ENCODE peak calls at places on chromosomes 6 and 20, in eight cellular contexts. One of them, this sample, is unnamed.

GRCh38 chr20:39399463-39399862 is 437.3 kb downstream of the DHX35 start:
- DNase-seq in ovary: no peak
- DNase-seq in gastrocnemius medialis: no peak
- DNase-seq in fibroblast of the conjunctiva: no peak
- DNase-seq in lung microvascular endothelial cell: no peak
- DNase-seq in smooth muscle cell of the brain vasculature: no peak
- DNase-seq in caudate nucleus: no peak
- DNase-seq in NCI-H226: no peak
- DNase-seq in this sample: no peak

GRCh38 chr6:107304421-107305025 is 154.8 kb downstream of the PDSS2 start:
- DNase-seq in ovary: no peak
- DNase-seq in caudate nucleus: no peak
- DNase-seq in smooth muscle cell of the brain vasculature: no peak
- DNase-seq in fibroblast of the conjunctiva: no peak
- DNase-seq in gastrocnemius medialis: no peak
- DNase-seq in lung microvascular endothelial cell: no peak
- DNase-seq in NCI-H226: peak; percentile 77
- DNase-seq in this sample: no peak

GRCh38 chr6:139369568-139370046 is 4.8 kb downstream of the CITED2 start:
- DNase-seq in caudate nucleus: no peak
- DNase-seq in ovary: no peak
- DNase-seq in NCI-H226: no peak
- DNase-seq in lung microvascular endothelial cell: peak; percentile 75
- DNase-seq in gastrocnemius medialis: no peak
- DNase-seq in fibroblast of the conjunctiva: peak; percentile 63
- DNase-seq in smooth muscle cell of the brain vasculature: peak; percentile 36
- DNase-seq in this sample: no peak

GRCh38 chr6:16681260-16681873 is 79.9 kb downstream of the ATXN1 start:
- DNase-seq in fibroblast of the conjunctiva: peak; percentile 86
- DNase-seq in caudate nucleus: no peak
- DNase-seq in ovary: no peak
- DNase-seq in gastrocnemius medialis: peak; percentile 84
- DNase-seq in NCI-H226: peak; percentile 87
- DNase-seq in lung microvascular endothelial cell: no peak
- DNase-seq in smooth muscle cell of the brain vasculature: no peak
- DNase-seq in this sample: no peak

GRCh38 chr6:160156842-160157241 is 35.2 kb downstream of the SLC22A1 start:
- DNase-seq in gastrocnemius medialis: no peak
- DNase-seq in NCI-H226: no peak
- DNase-seq in lung microvascular endothelial cell: no peak
- DNase-seq in smooth muscle cell of the brain vasculature: no peak
- DNase-seq in caudate nucleus: no peak
- DNase-seq in ovary: no peak
- DNase-seq in fibroblast of the conjunctiva: no peak
- DNase-seq in this sample: no peak

GRCh38 chr20:54043044-54043967 is 27.1 kb downstream of the BCAS1 start:
- DNase-seq in fibroblast of the conjunctiva: no peak
- DNase-seq in ovary: no peak
- DNase-seq in smooth muscle cell of the brain vasculature: no peak
- DNase-seq in NCI-H226: no peak
- DNase-seq in gastrocnemius medialis: no peak
- DNase-seq in lung microvascular endothelial cell: no peak
- DNase-seq in caudate nucleus: no peak
- DNase-seq in this sample: no peak

GRCh38 chr20:1877604-1878195 is 17.5 kb upstream of the SIRPA start:
- DNase-seq in smooth muscle cell of the brain vasculature: no peak
- DNase-seq in fibroblast of the conjunctiva: no peak
- DNase-seq in NCI-H226: no peak
- DNase-seq in ovary: no peak
- DNase-seq in lung microvascular endothelial cell: no peak
- DNase-seq in gastrocnemius medialis: no peak
- DNase-seq in caudate nucleus: peak; percentile 45
- DNase-seq in this sample: no peak

GRCh38 chr20:36017034-36017951 is 48.9 kb downstream of the CNBD2 start:
- DNase-seq in NCI-H226: peak; percentile 15
- DNase-seq in lung microvascular endothelial cell: peak; percentile 82
- DNase-seq in smooth muscle cell of the brain vasculature: peak; percentile 24
- DNase-seq in caudate nucleus: peak; percentile 7
- DNase-seq in ovary: peak; percentile 49
- DNase-seq in gastrocnemius medialis: no peak
- DNase-seq in fibroblast of the conjunctiva: peak; percentile 61
- DNase-seq in this sample: no peak

GRCh38 chr6:90790696-90791095 is 203.8 kb upstream of the MAP3K7 start:
- DNase-seq in smooth muscle cell of the brain vasculature: no peak
- DNase-seq in fibroblast of the conjunctiva: no peak
- DNase-seq in gastrocnemius medialis: no peak
- DNase-seq in caudate nucleus: no peak
- DNase-seq in ovary: no peak
- DNase-seq in NCI-H226: peak; percentile 70
- DNase-seq in lung microvascular endothelial cell: no peak
- DNase-seq in this sample: no peak